ENCODE peak calls at places on chromosome 1, in ten cellular contexts. One of them, this sample, is unnamed.

GRCh38 chr1:226643701-226644540 is 95.2 kb downstream of the ITPKB start:
- DNase-seq in fibroblast of lung: no peak
- DNase-seq in naive thymus-derived CD4-positive, alpha-beta T cell: peak; percentile 56
- DNase-seq in heart right ventricle: no peak
- DNase-seq in SJSA1: no peak
- DNase-seq in suprapubic skin: peak; percentile 60
- DNase-seq in brain microvascular endothelial cell: no peak
- DNase-seq in uterus: peak; percentile 18
- DNase-seq in body of pancreas: no peak
- DNase-seq in left ventricle myocardium inferior: peak; percentile 11
- DNase-seq in this sample: no peak

GRCh38 chr1:28115267-28115666 is 26.9 kb upstream of the EYA3 start:
- DNase-seq in body of pancreas: peak; percentile 64
- DNase-seq in heart right ventricle: no peak
- DNase-seq in brain microvascular endothelial cell: no peak
- DNase-seq in suprapubic skin: no peak
- DNase-seq in uterus: no peak
- DNase-seq in SJSA1: no peak
- DNase-seq in naive thymus-derived CD4-positive, alpha-beta T cell: no peak
- DNase-seq in fibroblast of lung: peak; percentile 46
- DNase-seq in left ventricle myocardium inferior: no peak
- DNase-seq in this sample: no peak

GRCh38 chr1:8671313-8671917 is 146.0 kb downstream of the RERE start:
- DNase-seq in fibroblast of lung: peak; percentile 62
- DNase-seq in brain microvascular endothelial cell: peak; percentile 57
- DNase-seq in heart right ventricle: peak; percentile 69
- DNase-seq in SJSA1: peak; percentile 62
- DNase-seq in left ventricle myocardium inferior: no peak
- DNase-seq in body of pancreas: peak; percentile 69
- DNase-seq in naive thymus-derived CD4-positive, alpha-beta T cell: peak; percentile 31
- DNase-seq in uterus: peak; percentile 69
- DNase-seq in suprapubic skin: no peak
- DNase-seq in this sample: peak; percentile 56

GRCh38 chr1:81512242-81512641 is 288.5 kb upstream of the ADGRL2 start:
- DNase-seq in naive thymus-derived CD4-positive, alpha-beta T cell: no peak
- DNase-seq in fibroblast of lung: no peak
- DNase-seq in SJSA1: no peak
- DNase-seq in body of pancreas: no peak
- DNase-seq in suprapubic skin: no peak
- DNase-seq in heart right ventricle: no peak
- DNase-seq in brain microvascular endothelial cell: peak; percentile 23
- DNase-seq in uterus: no peak
- DNase-seq in left ventricle myocardium inferior: no peak
- DNase-seq in this sample: no peak

GRCh38 chr1:16719571-16720402 is 20.5 kb upstream of the RNU1-4 start:
- DNase-seq in uterus: no peak
- DNase-seq in left ventricle myocardium inferior: no peak
- DNase-seq in naive thymus-derived CD4-positive, alpha-beta T cell: no peak
- DNase-seq in body of pancreas: no peak
- DNase-seq in heart right ventricle: no peak
- DNase-seq in SJSA1: no peak
- DNase-seq in suprapubic skin: no peak
- DNase-seq in brain microvascular endothelial cell: no peak
- DNase-seq in fibroblast of lung: no peak
- DNase-seq in this sample: no peak

GRCh38 chr1:18643154-18644012 is 12.7 kb downstream of the PAX7 start:
- DNase-seq in body of pancreas: no peak
- DNase-seq in uterus: no peak
- DNase-seq in suprapubic skin: no peak
- DNase-seq in naive thymus-derived CD4-positive, alpha-beta T cell: no peak
- DNase-seq in left ventricle myocardium inferior: no peak
- DNase-seq in fibroblast of lung: no peak
- DNase-seq in brain microvascular endothelial cell: no peak
- DNase-seq in SJSA1: no peak
- DNase-seq in heart right ventricle: no peak
- DNase-seq in this sample: no peak

GRCh38 chr1:173478099-173478555 is 992 bp downstream of the PRDX6 start:
- DNase-seq in fibroblast of lung: peak; percentile 90
- DNase-seq in naive thymus-derived CD4-positive, alpha-beta T cell: peak; percentile 3
- DNase-seq in left ventricle myocardium inferior: peak; percentile 50
- DNase-seq in uterus: peak; percentile 71
- DNase-seq in body of pancreas: peak; percentile 82
- DNase-seq in brain microvascular endothelial cell: peak; percentile 60
- DNase-seq in heart right ventricle: peak; percentile 62
- DNase-seq in suprapubic skin: peak; percentile 75
- DNase-seq in SJSA1: peak; percentile 48
- DNase-seq in this sample: no peak

GRCh38 chr1:91757760-91758545 is 128.0 kb downstream of the TGFBR3 start:
- DNase-seq in suprapubic skin: no peak
- DNase-seq in body of pancreas: peak; percentile 20
- DNase-seq in left ventricle myocardium inferior: no peak
- DNase-seq in naive thymus-derived CD4-positive, alpha-beta T cell: no peak
- DNase-seq in brain microvascular endothelial cell: no peak
- DNase-seq in SJSA1: peak; percentile 94
- DNase-seq in fibroblast of lung: no peak
- DNase-seq in uterus: peak; percentile 62
- DNase-seq in heart right ventricle: no peak
- DNase-seq in this sample: no peak

DNA sequence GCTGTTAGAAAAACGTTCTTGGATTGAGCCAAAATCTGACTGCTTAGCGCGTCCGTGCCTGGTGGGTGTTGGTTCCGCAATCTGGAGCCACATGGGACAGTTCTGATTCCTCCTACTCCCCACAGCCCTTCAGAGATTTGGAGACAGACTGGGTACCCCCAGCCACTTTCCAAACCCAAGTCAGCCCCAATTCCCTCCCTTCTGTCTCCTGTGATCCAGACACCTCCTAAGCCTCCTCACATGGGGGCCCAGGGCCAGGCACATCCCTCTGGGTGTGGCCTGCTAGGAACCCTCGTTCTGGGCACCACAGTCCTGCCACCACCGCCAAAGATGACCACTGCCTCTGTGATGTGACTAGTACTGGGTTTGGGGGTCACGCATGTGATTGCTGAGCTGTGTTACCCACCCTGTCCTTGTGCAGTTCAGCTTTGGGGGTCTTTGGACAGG is 4.8 kb downstream of the PLA2G5 start:
- DNase-seq in uterus: no peak
- DNase-seq in heart right ventricle: no peak
- DNase-seq in brain microvascular endothelial cell: no peak
- DNase-seq in left ventricle myocardium inferior: no peak
- DNase-seq in body of pancreas: no peak
- DNase-seq in SJSA1: no peak
- DNase-seq in suprapubic skin: no peak
- DNase-seq in fibroblast of lung: no peak
- DNase-seq in naive thymus-derived CD4-positive, alpha-beta T cell: no peak
- DNase-seq in this sample: no peak
- H3K27ac ChIP-seq in uterus: no peak overlapping the region
- H3K27ac ChIP-seq in heart right ventricle: peak overlapping the region; percentile 9
- H3K27ac ChIP-seq in brain microvascular endothelial cell: no peak overlapping the region
- H3K27ac ChIP-seq in left ventricle myocardium inferior: peak overlapping the region; percentile 85
- H3K27ac ChIP-seq in body of pancreas: no peak overlapping the region
- H3K27ac ChIP-seq in SJSA1: no peak overlapping the region
- H3K27ac ChIP-seq in suprapubic skin: peak overlapping the region; percentile 41
- H3K27ac ChIP-seq in fibroblast of lung: no peak overlapping the region
- H3K27ac ChIP-seq in naive thymus-derived CD4-positive, alpha-beta T cell: no peak overlapping the region
- H3K27ac ChIP-seq in this sample: no peak overlapping the region

GRCh38 chr1:1775364-1776226 is 2.7 kb downstream of the NADK start:
- DNase-seq in fibroblast of lung: no peak
- DNase-seq in SJSA1: no peak
- DNase-seq in brain microvascular endothelial cell: no peak
- DNase-seq in uterus: no peak
- DNase-seq in left ventricle myocardium inferior: no peak
- DNase-seq in naive thymus-derived CD4-positive, alpha-beta T cell: no peak
- DNase-seq in body of pancreas: no peak
- DNase-seq in heart right ventricle: no peak
- DNase-seq in suprapubic skin: no peak
- DNase-seq in this sample: no peak
- H3K4me3 ChIP-seq in fibroblast of lung: no peak overlapping the region
- H3K4me3 ChIP-seq in SJSA1: no peak overlapping the region
- H3K4me3 ChIP-seq in brain microvascular endothelial cell: no peak overlapping the region
- H3K4me3 ChIP-seq in uterus: no peak overlapping the region
- H3K4me3 ChIP-seq in left ventricle myocardium inferior: peak overlapping the region; percentile 98
- H3K4me3 ChIP-seq in naive thymus-derived CD4-positive, alpha-beta T cell: no peak overlapping the region
- H3K4me3 ChIP-seq in body of pancreas: no peak overlapping the region
- H3K4me3 ChIP-seq in heart right ventricle: no peak overlapping the region
- H3K4me3 ChIP-seq in suprapubic skin: peak overlapping the region; percentile 90
- H3K4me3 ChIP-seq in this sample: no peak overlapping the region

GRCh38 chr1:34785875-34786470 is 5.0 kb downstream of the GJB3 start:
- DNase-seq in suprapubic skin: peak; percentile 45
- DNase-seq in uterus: no peak
- DNase-seq in body of pancreas: no peak
- DNase-seq in brain microvascular endothelial cell: no peak
- DNase-seq in naive thymus-derived CD4-positive, alpha-beta T cell: no peak
- DNase-seq in heart right ventricle: no peak
- DNase-seq in fibroblast of lung: no peak
- DNase-seq in SJSA1: no peak
- DNase-seq in left ventricle myocardium inferior: no peak
- DNase-seq in this sample: no peak

GRCh38 chr1:34784751-34785221 is 3.8 kb downstream of the GJB3 start:
- DNase-seq in heart right ventricle: no peak
- DNase-seq in left ventricle myocardium inferior: no peak
- DNase-seq in fibroblast of lung: no peak
- DNase-seq in uterus: no peak
- DNase-seq in SJSA1: no peak
- DNase-seq in body of pancreas: no peak
- DNase-seq in brain microvascular endothelial cell: no peak
- DNase-seq in naive thymus-derived CD4-positive, alpha-beta T cell: no peak
- DNase-seq in suprapubic skin: peak; percentile 56
- DNase-seq in this sample: no peak

GRCh38 chr1:34787461-34788420 is 5.1 kb upstream of the GJA4 start:
- DNase-seq in naive thymus-derived CD4-positive, alpha-beta T cell: no peak
- DNase-seq in SJSA1: no peak
- DNase-seq in left ventricle myocardium inferior: no peak
- DNase-seq in suprapubic skin: peak; percentile 39
- DNase-seq in brain microvascular endothelial cell: peak; percentile 24
- DNase-seq in fibroblast of lung: peak; percentile 19
- DNase-seq in uterus: no peak
- DNase-seq in body of pancreas: no peak
- DNase-seq in heart right ventricle: peak; percentile 31
- DNase-seq in this sample: no peak

GRCh38 chr1:34785231-34785874 is 4.3 kb downstream of the GJB3 start:
- DNase-seq in uterus: no peak
- DNase-seq in heart right ventricle: no peak
- DNase-seq in brain microvascular endothelial cell: no peak
- DNase-seq in SJSA1: no peak
- DNase-seq in left ventricle myocardium inferior: no peak
- DNase-seq in suprapubic skin: peak; percentile 53
- DNase-seq in body of pancreas: no peak
- DNase-seq in fibroblast of lung: no peak
- DNase-seq in naive thymus-derived CD4-positive, alpha-beta T cell: no peak
- DNase-seq in this sample: no peak

DNA sequence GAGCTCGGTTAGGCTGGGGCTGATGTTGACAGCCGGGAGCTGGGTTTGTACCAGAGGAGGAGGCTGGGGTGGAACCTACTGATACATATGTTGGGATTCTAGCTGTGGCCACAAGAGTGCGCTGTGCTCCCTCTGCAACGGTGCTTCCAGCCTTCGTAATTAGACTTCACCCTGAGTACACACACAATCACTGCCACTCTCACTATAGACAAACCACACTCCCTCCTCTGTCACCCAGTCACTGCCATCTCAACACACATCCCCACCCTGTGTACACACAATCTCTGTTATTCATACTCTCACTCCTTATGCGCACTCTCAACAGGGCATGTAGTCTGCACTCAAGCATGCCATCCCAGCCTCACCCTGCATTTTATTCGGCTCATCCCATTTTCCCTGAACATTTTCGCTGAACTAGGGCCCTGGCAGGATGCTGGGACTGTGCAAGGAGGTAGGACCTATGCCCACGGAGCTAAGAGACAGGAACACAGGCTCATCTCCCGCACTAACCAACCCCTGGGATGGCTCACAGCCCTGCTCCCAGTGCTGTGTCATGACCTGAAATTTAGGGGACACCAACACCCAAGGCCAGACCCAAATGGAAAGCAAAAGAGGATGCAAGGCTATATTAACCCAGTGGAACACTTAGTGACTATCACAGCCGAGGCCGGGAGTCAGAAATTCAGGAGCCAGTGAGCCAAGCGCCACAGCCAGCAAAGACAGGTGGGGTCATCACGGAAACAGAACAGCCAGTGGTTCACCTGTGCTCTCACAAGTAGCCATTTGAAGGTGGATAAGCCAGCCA is 5.7 kb downstream of the GJB3 start:
- DNase-seq in SJSA1: peak; percentile 26
- DNase-seq in left ventricle myocardium inferior: peak; percentile 70
- DNase-seq in brain microvascular endothelial cell: peak; percentile 76
- DNase-seq in suprapubic skin: peak; percentile 68
- DNase-seq in naive thymus-derived CD4-positive, alpha-beta T cell: peak; percentile 57
- DNase-seq in body of pancreas: peak; percentile 80
- DNase-seq in uterus: peak; percentile 43
- DNase-seq in fibroblast of lung: peak; percentile 56
- DNase-seq in heart right ventricle: peak; percentile 77
- DNase-seq in this sample: peak; percentile 29
- H3K27ac ChIP-seq in SJSA1: no peak overlapping the region
- H3K27ac ChIP-seq in left ventricle myocardium inferior: peak overlapping the region; percentile 38
- H3K27ac ChIP-seq in brain microvascular endothelial cell: no peak overlapping the region
- H3K27ac ChIP-seq in suprapubic skin: no peak overlapping the region
- H3K27ac ChIP-seq in naive thymus-derived CD4-positive, alpha-beta T cell: no peak overlapping the region
- H3K27ac ChIP-seq in body of pancreas: no peak overlapping the region
- H3K27ac ChIP-seq in uterus: peak overlapping the region; percentile 5
- H3K27ac ChIP-seq in fibroblast of lung: no peak overlapping the region
- H3K27ac ChIP-seq in heart right ventricle: no peak overlapping the region
- H3K27ac ChIP-seq in this sample: no peak overlapping the region

GRCh38 chr1:52633291-52633754 is 355 bp downstream of the SHISAL2A start:
- DNase-seq in uterus: no peak
- DNase-seq in suprapubic skin: no peak
- DNase-seq in naive thymus-derived CD4-positive, alpha-beta T cell: no peak
- DNase-seq in body of pancreas: no peak
- DNase-seq in brain microvascular endothelial cell: no peak
- DNase-seq in heart right ventricle: no peak
- DNase-seq in fibroblast of lung: peak; percentile 12
- DNase-seq in SJSA1: no peak
- DNase-seq in left ventricle myocardium inferior: no peak
- DNase-seq in this sample: no peak

GRCh38 chr1:52637946-52638345 is 5.0 kb downstream of the SHISAL2A start:
- DNase-seq in SJSA1: no peak
- DNase-seq in uterus: no peak
- DNase-seq in suprapubic skin: no peak
- DNase-seq in brain microvascular endothelial cell: no peak
- DNase-seq in body of pancreas: no peak
- DNase-seq in fibroblast of lung: no peak
- DNase-seq in heart right ventricle: no peak
- DNase-seq in naive thymus-derived CD4-positive, alpha-beta T cell: no peak
- DNase-seq in left ventricle myocardium inferior: no peak
- DNase-seq in this sample: no peak

GRCh38 chr1:52634111-52634510 is 1.1 kb downstream of the SHISAL2A start:
- DNase-seq in heart right ventricle: no peak
- DNase-seq in brain microvascular endothelial cell: no peak
- DNase-seq in suprapubic skin: no peak
- DNase-seq in uterus: no peak
- DNase-seq in naive thymus-derived CD4-positive, alpha-beta T cell: no peak
- DNase-seq in left ventricle myocardium inferior: no peak
- DNase-seq in fibroblast of lung: no peak
- DNase-seq in SJSA1: no peak
- DNase-seq in body of pancreas: no peak
- DNase-seq in this sample: no peak

GRCh38 chr1:52635321-52636089 is 2.5 kb downstream of the SHISAL2A start:
- DNase-seq in fibroblast of lung: no peak
- DNase-seq in left ventricle myocardium inferior: no peak
- DNase-seq in suprapubic skin: no peak
- DNase-seq in SJSA1: no peak
- DNase-seq in uterus: no peak
- DNase-seq in body of pancreas: no peak
- DNase-seq in brain microvascular endothelial cell: no peak
- DNase-seq in heart right ventricle: no peak
- DNase-seq in naive thymus-derived CD4-positive, alpha-beta T cell: no peak
- DNase-seq in this sample: no peak

GRCh38 chr1:52636701-52637695 is 4.0 kb downstream of the SHISAL2A start:
- DNase-seq in brain microvascular endothelial cell: no peak
- DNase-seq in suprapubic skin: no peak
- DNase-seq in fibroblast of lung: no peak
- DNase-seq in uterus: no peak
- DNase-seq in heart right ventricle: no peak
- DNase-seq in naive thymus-derived CD4-positive, alpha-beta T cell: peak; percentile 83
- DNase-seq in SJSA1: no peak
- DNase-seq in body of pancreas: peak; percentile 44
- DNase-seq in left ventricle myocardium inferior: no peak
- DNase-seq in this sample: no peak
- H3K4me3 ChIP-seq in brain microvascular endothelial cell: no peak overlapping the region
- H3K4me3 ChIP-seq in suprapubic skin: no peak overlapping the region
- H3K4me3 ChIP-seq in fibroblast of lung: no peak overlapping the region
- H3K4me3 ChIP-seq in uterus: no peak overlapping the region
- H3K4me3 ChIP-seq in heart right ventricle: no peak overlapping the region
- H3K4me3 ChIP-seq in naive thymus-derived CD4-positive, alpha-beta T cell: peak overlapping the region; percentile 19
- H3K4me3 ChIP-seq in SJSA1: no peak overlapping the region
- H3K4me3 ChIP-seq in body of pancreas: no peak overlapping the region
- H3K4me3 ChIP-seq in left ventricle myocardium inferior: no peak overlapping the region
- H3K4me3 ChIP-seq in this sample: no peak overlapping the region

This sample was measured in AG04450.